ENCODE peak calls at places on chromosome 22, in four cellular contexts. G is erythroblast, E is RWPE1, V is T1000. Z is an unnamed sample.

GRCh38 chr22:44906248-44906936 is 103.4 kb downstream of the PHF21B start:
- DNase-seq in G (no peak), E (no peak), V (no peak), Z (no peak)

GRCh38 chr22:38345782-38346181 is 28.5 kb upstream of the CSNK1E start:
- DNase-seq in G (no peak), E (no peak), V (no peak), Z (no peak)

GRCh38 chr22:17631076-17631565 is 2.6 kb upstream of the ATP6V1E1 start:
- DNase-seq in G (no peak), E (no peak), V (no peak), Z (no peak)

GRCh38 chr22:21632237-21632895 is at the start of gene CCDC116:
- DNase-seq in G (peak; percentile 44), E (no peak), V (no peak), Z (no peak)

GRCh38 chr22:20106205-20106848 is 9.6 kb upstream of the RANBP1 start:
- DNase-seq in G (no peak), E (no peak), V (no peak), Z (no peak)

GRCh38 chr22:42745118-42745517 is 24.4 kb upstream of the A4GALT start:
- DNase-seq in G (no peak), E (peak; percentile 33), V (no peak), Z (peak; percentile 73)

GRCh38 chr22:49462795-49463194 is 364.9 kb downstream of the BRD1 start:
- DNase-seq in G (no peak), E (no peak), V (no peak), Z (no peak)

GRCh38 chr22:37162221-37163095 is 12.7 kb upstream of the IL2RB start:
- DNase-seq in G (no peak), E (no peak), V (no peak), Z (no peak)

GRCh38 chr22:19040581-19041402 is 81.4 kb downstream of the DGCR2 start:
- DNase-seq in G (no peak), E (no peak), V (no peak), Z (no peak)

GRCh38 chr22:27438271-27438980 is 363.1 kb downstream of the MN1 start:
- DNase-seq in G (no peak), E (no peak), V (no peak), Z (no peak)

GRCh38 chr22:19378362-19378711 is 53.2 kb downstream of the HIRA start:
- DNase-seq in G (no peak), E (no peak), V (no peak), Z (no peak)

GRCh38 chr22:23180893-23181762 is 819 bp downstream of the BCR start:
- DNase-seq in G (no peak), E (no peak), V (no peak), Z (no peak)

GRCh38 chr22:37753746-37754145 is 54.0 kb upstream of the GCAT start:
- DNase-seq in G (no peak), E (no peak), V (no peak), Z (no peak)

GRCh38 chr22:29225422-29226090 is 19.9 kb downstream of the EMID1 start:
- DNase-seq in G (no peak), E (no peak), V (no peak), Z (no peak)

GRCh38 chr22:43236401-43237166 is 49.6 kb upstream of the TTLL12 start:
- DNase-seq in G (no peak), E (no peak), V (no peak), Z (no peak)

GRCh38 chr22:30170126-30170525 is 76.4 kb downstream of the LIF start:
- DNase-seq in G (no peak), E (no peak), V (no peak), Z (no peak)

GRCh38 chr22:46815896-46816721 is 53.7 kb downstream of the TBC1D22A start:
- DNase-seq in G (no peak), E (no peak), V (peak; percentile 31), Z (no peak)

GRCh38 chr22:45717787-45718186 is 46.2 kb downstream of the ATXN10 start:
- DNase-seq in G (no peak), E (peak; percentile 34), V (no peak), Z (peak; percentile 57)

GRCh38 chr22:31445642-31446041 is 44.0 kb downstream of the EIF4ENIF1 start:
- DNase-seq in G (no peak), E (no peak), V (no peak), Z (no peak)

Z was measured in GM04503.